ENCODE peak calls at places on chromosomes 3 and 15, in six cellular contexts. J is left ventricle myocardium superior, Z is cardiac muscle cell, O is A172, L is Peyer's patch, W is left kidney. A is an unnamed sample.
A peak's percentile ranks its signal among the peaks of the same experiment; 100 is the strongest.

GRCh38 chr15:64692166-64692565 is 83.2 kb downstream of the RBPMS2 start:
- DNase-seq in J (no peak), Z (no peak), O (no peak), L (no peak), W (no peak), A (no peak)

GRCh38 chr15:90097475-90097874 is 4.8 kb downstream of the IDH2 start:
- DNase-seq in J (no peak), Z (no peak), O (no peak), L (peak; percentile 77), W (no peak), A (no peak)

GRCh38 chr3:120823156-120823555 is 80.6 kb downstream of the GTF2E1 start:
- DNase-seq in J (no peak), Z (no peak), O (no peak), L (no peak), W (no peak), A (no peak)

GRCh38 chr3:4741404-4742307 is 237.6 kb upstream of the BHLHE40 start:
- DNase-seq in J (peak; percentile 43), Z (peak; percentile 98), O (peak; percentile 99), L (peak; percentile 70), W (no peak), A (peak; percentile 64)

GRCh38 chr3:82265747-82266146 is 504.3 kb upstream of the GBE1 start:
- DNase-seq in J (no peak), Z (no peak), O (no peak), L (no peak), W (no peak), A (no peak)

GRCh38 chr15:90497912-90498311 is 31.8 kb upstream of the CRTC3 start:
- DNase-seq in J (no peak), Z (no peak), O (no peak), L (no peak), W (peak; percentile 63), A (no peak)

GRCh38 chr15:92614301-92614700 is 41.3 kb downstream of the FAM174B start:
- DNase-seq in J (no peak), Z (no peak), O (no peak), L (peak; percentile 8), W (no peak), A (no peak)

GRCh38 chr3:42666577-42666998 is 13.1 kb downstream of the ZBTB47 start:
- DNase-seq in J (no peak), Z (no peak), O (no peak), L (peak; percentile 44), W (no peak), A (no peak)

GRCh38 chr15:89472785-89473256 is 23.6 kb downstream of the RHCG start:
- DNase-seq in J (peak; percentile 36), Z (peak; percentile 76), O (peak; percentile 53), L (peak; percentile 72), W (peak; percentile 87), A (no peak)

GRCh38 chr3:74347563-74348268 is 266.7 kb downstream of the CNTN3 start:
- DNase-seq in J (no peak), Z (no peak), O (no peak), L (peak; percentile 50), W (no peak), A (no peak)

GRCh38 chr15:63986751-63987341 is 59.4 kb downstream of the DAPK2 start:
- DNase-seq in J (no peak), Z (no peak), O (no peak), L (peak; percentile 66), W (no peak), A (no peak)

GRCh38 chr3:45644467-45645201 is 44.6 kb upstream of the SACM1L start:
- DNase-seq in J (no peak), Z (peak; percentile 73), O (peak; percentile 83), L (no peak), W (no peak), A (peak; percentile 15)

GRCh38 chr15:52191207-52191606 is at the start of gene GNB5:
- DNase-seq in J (no peak), Z (no peak), O (no peak), L (no peak), W (no peak), A (no peak)

GRCh38 chr3:172562881-172563835 is 39.9 kb upstream of the TNFSF10 start:
- DNase-seq in J (no peak), Z (peak; percentile 98), O (peak; percentile 87), L (no peak), W (peak; percentile 81), A (peak; percentile 5)

GRCh38 chr3:186909078-186909853 is 21.1 kb upstream of the ST6GAL1 start:
- DNase-seq in J (no peak), Z (no peak), O (peak; percentile 70), L (peak; percentile 93), W (peak; percentile 50), A (no peak)

GRCh38 chr15:101295607-101296225 is 668 bp upstream of the SNRPA1 start:
- DNase-seq in J (no peak), Z (peak; percentile 16), O (no peak), L (peak; percentile 71), W (peak; percentile 50), A (no peak)

GRCh38 chr15:93341164-93341563 is 252.2 kb upstream of the RGMA start:
- DNase-seq in J (no peak), Z (no peak), O (no peak), L (no peak), W (no peak), A (no peak)

GRCh38 chr15:97688886-97689285 is 271.6 kb upstream of the ARRDC4 start:
- DNase-seq in J (no peak), Z (no peak), O (no peak), L (no peak), W (peak; percentile 47), A (no peak)

GRCh38 chr3:146342971-146343370 is 92.1 kb upstream of the PLSCR4 start:
- DNase-seq in J (no peak), Z (peak; percentile 32), O (no peak), L (no peak), W (peak; percentile 24), A (no peak)

GRCh38 chr3:128537091-128537703 is 44.2 kb upstream of the GATA2 start:
- DNase-seq in J (no peak), Z (no peak), O (no peak), L (no peak), W (no peak), A (no peak)

GRCh38 chr15:29682781-29683180 is 139.5 kb downstream of the TJP1 start:
- DNase-seq in J (no peak), Z (no peak), O (no peak), L (no peak), W (no peak), A (no peak)

GRCh38 chr15:36506733-36507356 is 72.6 kb upstream of the CDIN1 start:
- DNase-seq in J (no peak), Z (no peak), O (no peak), L (no peak), W (no peak), A (no peak)

GRCh38 chr3:126677862-126678549 is 23.1 kb upstream of the TXNRD3 start:
- DNase-seq in J (no peak), Z (no peak), O (no peak), L (no peak), W (no peak), A (no peak)

GRCh38 chr3:53570709-53571108 is 76.3 kb downstream of the CACNA1D start:
- DNase-seq in J (no peak), Z (no peak), O (peak; percentile 77), L (no peak), W (no peak), A (no peak)

GRCh38 chr15:52735231-52736089 is 54.7 kb downstream of the ONECUT1 start:
- DNase-seq in J (no peak), Z (peak; percentile 81), O (peak; percentile 65), L (peak; percentile 83), W (peak; percentile 90), A (peak; percentile 67)